ENCODE peak calls at places on chromosomes 1 and 21, in ten cellular contexts. One of them, this sample, is unnamed.
A peak's percentile ranks its signal among the peaks of the same experiment; 100 is the strongest.

GRCh38 chr1:57986432-57986831 is 560.1 kb downstream of the OMA1 start:
- DNase-seq in GDM1: no peak
- DNase-seq in psoas muscle: no peak
- DNase-seq in H7: no peak
- DNase-seq in Jurkat, Clone E6-1: peak; percentile 47
- DNase-seq in mucosa of descending colon: no peak
- DNase-seq in NCI-H146: no peak
- DNase-seq in fibroblast of mammary gland: no peak
- DNase-seq in GM04503: no peak
- DNase-seq in HEK293T: no peak
- DNase-seq in this sample: no peak

GRCh38 chr1:43913666-43914325 is 19.8 kb upstream of the ARTN start:
- DNase-seq in NCI-H146: no peak
- DNase-seq in fibroblast of mammary gland: no peak
- DNase-seq in H7: no peak
- DNase-seq in GM04503: no peak
- DNase-seq in psoas muscle: no peak
- DNase-seq in HEK293T: no peak
- DNase-seq in Jurkat, Clone E6-1: no peak
- DNase-seq in mucosa of descending colon: no peak
- DNase-seq in GDM1: no peak
- DNase-seq in this sample: no peak

GRCh38 chr1:153539395-153540093 is 1.2 kb downstream of the S100A5 start:
- DNase-seq in fibroblast of mammary gland: no peak
- DNase-seq in mucosa of descending colon: no peak
- DNase-seq in psoas muscle: no peak
- DNase-seq in Jurkat, Clone E6-1: no peak
- DNase-seq in HEK293T: no peak
- DNase-seq in H7: no peak
- DNase-seq in NCI-H146: no peak
- DNase-seq in GDM1: no peak
- DNase-seq in GM04503: no peak
- DNase-seq in this sample: no peak

GRCh38 chr1:156368889-156369684 is at the start of gene RHBG:
- DNase-seq in psoas muscle: no peak
- DNase-seq in NCI-H146: peak; percentile 77
- DNase-seq in fibroblast of mammary gland: no peak
- DNase-seq in H7: peak; percentile 96
- DNase-seq in Jurkat, Clone E6-1: no peak
- DNase-seq in mucosa of descending colon: peak; percentile 80
- DNase-seq in GM04503: no peak
- DNase-seq in HEK293T: no peak
- DNase-seq in GDM1: no peak
- DNase-seq in this sample: peak; percentile 35

GRCh38 chr1:93694039-93694438 is 12.4 kb upstream of the BCAR3 start:
- DNase-seq in Jurkat, Clone E6-1: no peak
- DNase-seq in GDM1: no peak
- DNase-seq in fibroblast of mammary gland: no peak
- DNase-seq in mucosa of descending colon: no peak
- DNase-seq in GM04503: no peak
- DNase-seq in H7: no peak
- DNase-seq in NCI-H146: no peak
- DNase-seq in HEK293T: no peak
- DNase-seq in psoas muscle: no peak
- DNase-seq in this sample: no peak

GRCh38 chr1:20240012-20240411 is 50.7 kb upstream of the VWA5B1 start:
- DNase-seq in HEK293T: no peak
- DNase-seq in GM04503: no peak
- DNase-seq in GDM1: no peak
- DNase-seq in psoas muscle: no peak
- DNase-seq in NCI-H146: no peak
- DNase-seq in H7: no peak
- DNase-seq in fibroblast of mammary gland: no peak
- DNase-seq in Jurkat, Clone E6-1: no peak
- DNase-seq in mucosa of descending colon: no peak
- DNase-seq in this sample: no peak

GRCh38 chr1:27380766-27381733 is 2.1 kb downstream of the CD164L2 start:
- DNase-seq in psoas muscle: peak; percentile 73
- DNase-seq in fibroblast of mammary gland: no peak
- DNase-seq in Jurkat, Clone E6-1: no peak
- DNase-seq in GDM1: no peak
- DNase-seq in HEK293T: no peak
- DNase-seq in H7: no peak
- DNase-seq in mucosa of descending colon: no peak
- DNase-seq in GM04503: no peak
- DNase-seq in NCI-H146: no peak
- DNase-seq in this sample: no peak

GRCh38 chr1:230158422-230159291 is 91.6 kb downstream of the GALNT2 start:
- DNase-seq in H7: no peak
- DNase-seq in HEK293T: no peak
- DNase-seq in Jurkat, Clone E6-1: no peak
- DNase-seq in GDM1: no peak
- DNase-seq in fibroblast of mammary gland: no peak
- DNase-seq in GM04503: no peak
- DNase-seq in mucosa of descending colon: no peak
- DNase-seq in psoas muscle: no peak
- DNase-seq in NCI-H146: peak; percentile 88
- DNase-seq in this sample: no peak

GRCh38 chr1:178172939-178173338 is 79.0 kb downstream of the RASAL2 start:
- DNase-seq in Jurkat, Clone E6-1: no peak
- DNase-seq in GDM1: no peak
- DNase-seq in GM04503: no peak
- DNase-seq in fibroblast of mammary gland: peak; percentile 41
- DNase-seq in NCI-H146: no peak
- DNase-seq in H7: no peak
- DNase-seq in HEK293T: no peak
- DNase-seq in mucosa of descending colon: no peak
- DNase-seq in psoas muscle: no peak
- DNase-seq in this sample: no peak

GRCh38 chr1:195656780-195657179 is 951.5 kb downstream of the KCNT2 start:
- DNase-seq in mucosa of descending colon: no peak
- DNase-seq in Jurkat, Clone E6-1: no peak
- DNase-seq in psoas muscle: no peak
- DNase-seq in H7: no peak
- DNase-seq in GM04503: no peak
- DNase-seq in NCI-H146: no peak
- DNase-seq in fibroblast of mammary gland: no peak
- DNase-seq in HEK293T: no peak
- DNase-seq in GDM1: no peak
- DNase-seq in this sample: no peak

GRCh38 chr1:198776602-198777029 is 137.8 kb downstream of the PTPRC start:
- DNase-seq in GDM1: peak; percentile 90
- DNase-seq in GM04503: peak; percentile 98
- DNase-seq in HEK293T: no peak
- DNase-seq in mucosa of descending colon: no peak
- DNase-seq in H7: no peak
- DNase-seq in psoas muscle: no peak
- DNase-seq in NCI-H146: no peak
- DNase-seq in fibroblast of mammary gland: peak; percentile 99
- DNase-seq in Jurkat, Clone E6-1: peak; percentile 28
- DNase-seq in this sample: peak; percentile 54

GRCh38 chr21:28856588-28857250 is 136.0 kb downstream of the LTN1 start:
- DNase-seq in GDM1: no peak
- DNase-seq in psoas muscle: no peak
- DNase-seq in fibroblast of mammary gland: no peak
- DNase-seq in H7: peak; percentile 10
- DNase-seq in HEK293T: no peak
- DNase-seq in GM04503: no peak
- DNase-seq in NCI-H146: no peak
- DNase-seq in mucosa of descending colon: no peak
- DNase-seq in Jurkat, Clone E6-1: no peak
- DNase-seq in this sample: no peak

GRCh38 chr1:39292401-39292800 is 87.9 kb downstream of the MACF1 start:
- DNase-seq in psoas muscle: no peak
- DNase-seq in HEK293T: no peak
- DNase-seq in mucosa of descending colon: no peak
- DNase-seq in Jurkat, Clone E6-1: no peak
- DNase-seq in NCI-H146: no peak
- DNase-seq in GDM1: no peak
- DNase-seq in GM04503: no peak
- DNase-seq in H7: no peak
- DNase-seq in fibroblast of mammary gland: no peak
- DNase-seq in this sample: no peak

GRCh38 chr1:201578008-201578888 is 39.3 kb downstream of the NAV1 start:
- DNase-seq in mucosa of descending colon: no peak
- DNase-seq in H7: no peak
- DNase-seq in HEK293T: no peak
- DNase-seq in psoas muscle: no peak
- DNase-seq in fibroblast of mammary gland: no peak
- DNase-seq in GDM1: no peak
- DNase-seq in Jurkat, Clone E6-1: no peak
- DNase-seq in NCI-H146: no peak
- DNase-seq in GM04503: no peak
- DNase-seq in this sample: no peak

GRCh38 chr1:93811646-93812045 is 67.4 kb downstream of the DNTTIP2 start:
- DNase-seq in mucosa of descending colon: no peak
- DNase-seq in Jurkat, Clone E6-1: no peak
- DNase-seq in HEK293T: no peak
- DNase-seq in H7: no peak
- DNase-seq in psoas muscle: no peak
- DNase-seq in GDM1: no peak
- DNase-seq in NCI-H146: no peak
- DNase-seq in fibroblast of mammary gland: peak; percentile 32
- DNase-seq in GM04503: peak; percentile 64
- DNase-seq in this sample: no peak

GRCh38 chr1:23224721-23225648 is 7.7 kb upstream of the HTR1D start:
- DNase-seq in fibroblast of mammary gland: peak; percentile 24
- DNase-seq in H7: no peak
- DNase-seq in Jurkat, Clone E6-1: no peak
- DNase-seq in psoas muscle: no peak
- DNase-seq in GDM1: no peak
- DNase-seq in HEK293T: no peak
- DNase-seq in GM04503: peak; percentile 53
- DNase-seq in NCI-H146: no peak
- DNase-seq in mucosa of descending colon: peak; percentile 84
- DNase-seq in this sample: peak; percentile 26

GRCh38 chr1:21313146-21313885 is 23.1 kb upstream of the ECE1 start:
- DNase-seq in fibroblast of mammary gland: peak; percentile 84
- DNase-seq in psoas muscle: no peak
- DNase-seq in Jurkat, Clone E6-1: no peak
- DNase-seq in H7: no peak
- DNase-seq in GM04503: no peak
- DNase-seq in GDM1: no peak
- DNase-seq in HEK293T: no peak
- DNase-seq in mucosa of descending colon: no peak
- DNase-seq in NCI-H146: no peak
- DNase-seq in this sample: no peak

GRCh38 chr1:101346419-101346818 is 109.6 kb downstream of the S1PR1 start:
- DNase-seq in GDM1: no peak
- DNase-seq in fibroblast of mammary gland: no peak
- DNase-seq in NCI-H146: no peak
- DNase-seq in GM04503: no peak
- DNase-seq in mucosa of descending colon: no peak
- DNase-seq in HEK293T: no peak
- DNase-seq in psoas muscle: no peak
- DNase-seq in Jurkat, Clone E6-1: no peak
- DNase-seq in H7: no peak
- DNase-seq in this sample: no peak

GRCh38 chr1:156961709-156962108 is 41.3 kb downstream of the LRRC71 start:
- DNase-seq in psoas muscle: no peak
- DNase-seq in H7: no peak
- DNase-seq in HEK293T: no peak
- DNase-seq in Jurkat, Clone E6-1: peak; percentile 85
- DNase-seq in GDM1: no peak
- DNase-seq in fibroblast of mammary gland: no peak
- DNase-seq in mucosa of descending colon: no peak
- DNase-seq in NCI-H146: no peak
- DNase-seq in GM04503: no peak
- DNase-seq in this sample: no peak

GRCh38 chr1:37858931-37859506 is 373 bp downstream of the MTF1 start:
- DNase-seq in fibroblast of mammary gland: peak; percentile 33
- DNase-seq in Jurkat, Clone E6-1: no peak
- DNase-seq in psoas muscle: no peak
- DNase-seq in HEK293T: no peak
- DNase-seq in H7: no peak
- DNase-seq in GDM1: no peak
- DNase-seq in NCI-H146: no peak
- DNase-seq in GM04503: no peak
- DNase-seq in mucosa of descending colon: no peak
- DNase-seq in this sample: no peak

GRCh38 chr1:31755197-31755611 is 8.9 kb downstream of the ADGRB2 start:
- DNase-seq in NCI-H146: no peak
- DNase-seq in psoas muscle: no peak
- DNase-seq in mucosa of descending colon: no peak
- DNase-seq in GM04503: peak; percentile 31
- DNase-seq in fibroblast of mammary gland: no peak
- DNase-seq in GDM1: no peak
- DNase-seq in H7: no peak
- DNase-seq in Jurkat, Clone E6-1: no peak
- DNase-seq in HEK293T: no peak
- DNase-seq in this sample: peak; percentile 53

GRCh38 chr1:6683434-6683833 is 18.2 kb downstream of the DNAJC11 start:
- DNase-seq in NCI-H146: no peak
- DNase-seq in psoas muscle: no peak
- DNase-seq in H7: no peak
- DNase-seq in fibroblast of mammary gland: no peak
- DNase-seq in HEK293T: no peak
- DNase-seq in GM04503: no peak
- DNase-seq in Jurkat, Clone E6-1: no peak
- DNase-seq in GDM1: no peak
- DNase-seq in mucosa of descending colon: no peak
- DNase-seq in this sample: no peak

GRCh38 chr1:101280942-101281654 is 44.3 kb downstream of the S1PR1 start:
- DNase-seq in H7: no peak
- DNase-seq in HEK293T: no peak
- DNase-seq in NCI-H146: no peak
- DNase-seq in mucosa of descending colon: no peak
- DNase-seq in fibroblast of mammary gland: no peak
- DNase-seq in GDM1: no peak
- DNase-seq in GM04503: no peak
- DNase-seq in Jurkat, Clone E6-1: no peak
- DNase-seq in psoas muscle: no peak
- DNase-seq in this sample: no peak

GRCh38 chr1:206802401-206802800 is 30.1 kb upstream of the IL10 start:
- DNase-seq in H7: no peak
- DNase-seq in mucosa of descending colon: no peak
- DNase-seq in HEK293T: no peak
- DNase-seq in GDM1: no peak
- DNase-seq in psoas muscle: no peak
- DNase-seq in Jurkat, Clone E6-1: no peak
- DNase-seq in GM04503: no peak
- DNase-seq in NCI-H146: no peak
- DNase-seq in fibroblast of mammary gland: peak; percentile 57
- DNase-seq in this sample: no peak

GRCh38 chr1:40640314-40641076 is 25.0 kb downstream of the RIMS3 start:
- DNase-seq in Jurkat, Clone E6-1: peak; percentile 81
- DNase-seq in mucosa of descending colon: no peak
- DNase-seq in NCI-H146: no peak
- DNase-seq in HEK293T: no peak
- DNase-seq in fibroblast of mammary gland: no peak
- DNase-seq in GM04503: no peak
- DNase-seq in GDM1: no peak
- DNase-seq in psoas muscle: no peak
- DNase-seq in H7: no peak
- DNase-seq in this sample: no peak

GRCh38 chr1:46622341-46622740 is 5.7 kb upstream of the MOB3C start:
- DNase-seq in HEK293T: peak; percentile 61
- DNase-seq in Jurkat, Clone E6-1: no peak
- DNase-seq in psoas muscle: no peak
- DNase-seq in fibroblast of mammary gland: peak; percentile 48
- DNase-seq in GM04503: no peak
- DNase-seq in mucosa of descending colon: peak; percentile 65
- DNase-seq in H7: peak; percentile 73
- DNase-seq in GDM1: no peak
- DNase-seq in NCI-H146: peak; percentile 22
- DNase-seq in this sample: no peak

GRCh38 chr1:76587213-76587612 is 280.1 kb upstream of the ST6GALNAC5 start:
- DNase-seq in HEK293T: no peak
- DNase-seq in NCI-H146: peak; percentile 88
- DNase-seq in psoas muscle: no peak
- DNase-seq in H7: no peak
- DNase-seq in GM04503: no peak
- DNase-seq in Jurkat, Clone E6-1: no peak
- DNase-seq in fibroblast of mammary gland: no peak
- DNase-seq in mucosa of descending colon: no peak
- DNase-seq in GDM1: no peak
- DNase-seq in this sample: no peak